ENCODE peak calls at places on chromosomes 2 and 18, in ten cellular contexts. One of them, this sample, is unnamed.
A peak's percentile ranks its signal among the peaks of the same experiment; 100 is the strongest.

GRCh38 chr18:50642439-50642838 is 82.6 kb downstream of the MAPK4 start:
- DNase-seq in stomach: no peak
- DNase-seq in mammary epithelial cell: no peak
- DNase-seq in uterus: no peak
- DNase-seq in tibial artery: peak; percentile 20
- DNase-seq in left ventricle myocardium inferior: no peak
- DNase-seq in IMR-90: no peak
- DNase-seq in adrenal gland: no peak
- DNase-seq in pancreas: no peak
- DNase-seq in sigmoid colon: no peak
- DNase-seq in this sample: no peak

GRCh38 chr2:150410809-150411208 is 76.7 kb downstream of the RND3 start:
- DNase-seq in adrenal gland: no peak
- DNase-seq in tibial artery: no peak
- DNase-seq in IMR-90: peak; percentile 49
- DNase-seq in uterus: no peak
- DNase-seq in stomach: no peak
- DNase-seq in sigmoid colon: no peak
- DNase-seq in pancreas: no peak
- DNase-seq in mammary epithelial cell: no peak
- DNase-seq in left ventricle myocardium inferior: no peak
- DNase-seq in this sample: no peak

GRCh38 chr2:176126929-176127768 is 2.4 kb upstream of the HOXD8 start:
- DNase-seq in pancreas: peak; percentile 51
- DNase-seq in IMR-90: peak; percentile 58
- DNase-seq in stomach: peak; percentile 74
- DNase-seq in adrenal gland: peak; percentile 78
- DNase-seq in mammary epithelial cell: no peak
- DNase-seq in tibial artery: no peak
- DNase-seq in left ventricle myocardium inferior: peak; percentile 55
- DNase-seq in uterus: peak; percentile 81
- DNase-seq in sigmoid colon: peak; percentile 83
- DNase-seq in this sample: no peak

GRCh38 chr2:151297882-151298281 is 8.4 kb upstream of the NMI start:
- DNase-seq in mammary epithelial cell: no peak
- DNase-seq in stomach: no peak
- DNase-seq in left ventricle myocardium inferior: no peak
- DNase-seq in sigmoid colon: no peak
- DNase-seq in uterus: no peak
- DNase-seq in IMR-90: peak; percentile 11
- DNase-seq in pancreas: no peak
- DNase-seq in tibial artery: no peak
- DNase-seq in adrenal gland: no peak
- DNase-seq in this sample: no peak

GRCh38 chr2:66390152-66390551 is 44.8 kb upstream of the MEIS1 start:
- DNase-seq in left ventricle myocardium inferior: no peak
- DNase-seq in sigmoid colon: no peak
- DNase-seq in stomach: no peak
- DNase-seq in uterus: no peak
- DNase-seq in mammary epithelial cell: no peak
- DNase-seq in IMR-90: no peak
- DNase-seq in tibial artery: no peak
- DNase-seq in pancreas: no peak
- DNase-seq in adrenal gland: no peak
- DNase-seq in this sample: no peak

GRCh38 chr2:58540680-58541079 is 299.6 kb upstream of the FANCL start:
- DNase-seq in uterus: no peak
- DNase-seq in stomach: no peak
- DNase-seq in pancreas: no peak
- DNase-seq in IMR-90: no peak
- DNase-seq in sigmoid colon: no peak
- DNase-seq in left ventricle myocardium inferior: no peak
- DNase-seq in tibial artery: no peak
- DNase-seq in mammary epithelial cell: no peak
- DNase-seq in adrenal gland: no peak
- DNase-seq in this sample: no peak

GRCh38 chr2:188089896-188090295 is 201.8 kb upstream of the GULP1 start:
- DNase-seq in mammary epithelial cell: peak; percentile 19
- DNase-seq in stomach: no peak
- DNase-seq in left ventricle myocardium inferior: no peak
- DNase-seq in uterus: no peak
- DNase-seq in pancreas: no peak
- DNase-seq in IMR-90: peak; percentile 29
- DNase-seq in sigmoid colon: no peak
- DNase-seq in adrenal gland: no peak
- DNase-seq in tibial artery: no peak
- DNase-seq in this sample: no peak

GRCh38 chr18:54165450-54165849 is 59.0 kb downstream of the MBD2 start:
- DNase-seq in left ventricle myocardium inferior: no peak
- DNase-seq in IMR-90: no peak
- DNase-seq in adrenal gland: no peak
- DNase-seq in uterus: no peak
- DNase-seq in stomach: no peak
- DNase-seq in tibial artery: no peak
- DNase-seq in sigmoid colon: no peak
- DNase-seq in mammary epithelial cell: no peak
- DNase-seq in pancreas: no peak
- DNase-seq in this sample: no peak

GRCh38 chr2:69499242-69499641 is 62.0 kb upstream of the NFU1 start:
- DNase-seq in sigmoid colon: no peak
- DNase-seq in IMR-90: no peak
- DNase-seq in pancreas: no peak
- DNase-seq in tibial artery: no peak
- DNase-seq in uterus: no peak
- DNase-seq in mammary epithelial cell: no peak
- DNase-seq in left ventricle myocardium inferior: no peak
- DNase-seq in adrenal gland: no peak
- DNase-seq in stomach: no peak
- DNase-seq in this sample: no peak

GRCh38 chr2:223026357-223027110 is 25.5 kb upstream of the KCNE4 start:
- DNase-seq in stomach: no peak
- DNase-seq in pancreas: no peak
- DNase-seq in tibial artery: no peak
- DNase-seq in mammary epithelial cell: no peak
- DNase-seq in uterus: no peak
- DNase-seq in left ventricle myocardium inferior: no peak
- DNase-seq in sigmoid colon: no peak
- DNase-seq in IMR-90: peak; percentile 71
- DNase-seq in adrenal gland: no peak
- DNase-seq in this sample: no peak

GRCh38 chr2:152054593-152054992 is 44.3 kb downstream of the CACNB4 start:
- DNase-seq in tibial artery: no peak
- DNase-seq in pancreas: no peak
- DNase-seq in IMR-90: peak; percentile 65
- DNase-seq in stomach: no peak
- DNase-seq in mammary epithelial cell: peak; percentile 66
- DNase-seq in left ventricle myocardium inferior: no peak
- DNase-seq in adrenal gland: no peak
- DNase-seq in uterus: no peak
- DNase-seq in sigmoid colon: no peak
- DNase-seq in this sample: no peak

GRCh38 chr18:46868171-46868921 is 49.0 kb downstream of the PIAS2 start:
- DNase-seq in IMR-90: no peak
- DNase-seq in adrenal gland: no peak
- DNase-seq in left ventricle myocardium inferior: no peak
- DNase-seq in tibial artery: no peak
- DNase-seq in pancreas: no peak
- DNase-seq in uterus: no peak
- DNase-seq in stomach: no peak
- DNase-seq in sigmoid colon: no peak
- DNase-seq in mammary epithelial cell: no peak
- DNase-seq in this sample: no peak
- H3K27ac ChIP-seq in IMR-90: no peak overlapping the region
- H3K27ac ChIP-seq in adrenal gland: no peak overlapping the region
- H3K27ac ChIP-seq in left ventricle myocardium inferior: no peak overlapping the region
- H3K27ac ChIP-seq in tibial artery: no peak overlapping the region
- H3K27ac ChIP-seq in pancreas: no peak overlapping the region
- H3K27ac ChIP-seq in uterus: no peak overlapping the region
- H3K27ac ChIP-seq in stomach: no peak overlapping the region
- H3K27ac ChIP-seq in sigmoid colon: no peak overlapping the region
- H3K27ac ChIP-seq in mammary epithelial cell: no peak overlapping the region
- H3K27ac ChIP-seq in this sample: no peak overlapping the region

GRCh38 chr2:11748861-11749645 is 2.6 kb downstream of the LPIN1 start:
- DNase-seq in left ventricle myocardium inferior: no peak
- DNase-seq in uterus: no peak
- DNase-seq in adrenal gland: no peak
- DNase-seq in tibial artery: no peak
- DNase-seq in stomach: no peak
- DNase-seq in pancreas: no peak
- DNase-seq in sigmoid colon: no peak
- DNase-seq in IMR-90: no peak
- DNase-seq in mammary epithelial cell: no peak
- DNase-seq in this sample: no peak

GRCh38 chr2:11750422-11750821 is 4.0 kb downstream of the LPIN1 start:
- DNase-seq in sigmoid colon: no peak
- DNase-seq in uterus: no peak
- DNase-seq in pancreas: no peak
- DNase-seq in tibial artery: no peak
- DNase-seq in adrenal gland: no peak
- DNase-seq in left ventricle myocardium inferior: no peak
- DNase-seq in stomach: no peak
- DNase-seq in IMR-90: no peak
- DNase-seq in mammary epithelial cell: peak; percentile 62
- DNase-seq in this sample: no peak

GRCh38 chr2:11750917-11751316 is 4.5 kb downstream of the LPIN1 start:
- DNase-seq in tibial artery: no peak
- DNase-seq in stomach: no peak
- DNase-seq in uterus: no peak
- DNase-seq in adrenal gland: no peak
- DNase-seq in pancreas: no peak
- DNase-seq in mammary epithelial cell: peak; percentile 79
- DNase-seq in left ventricle myocardium inferior: no peak
- DNase-seq in IMR-90: no peak
- DNase-seq in sigmoid colon: no peak
- DNase-seq in this sample: no peak

GRCh38 chr2:11748018-11748860 is 1.8 kb downstream of the LPIN1 start:
- DNase-seq in IMR-90: no peak
- DNase-seq in sigmoid colon: no peak
- DNase-seq in uterus: no peak
- DNase-seq in adrenal gland: no peak
- DNase-seq in left ventricle myocardium inferior: no peak
- DNase-seq in stomach: no peak
- DNase-seq in tibial artery: no peak
- DNase-seq in mammary epithelial cell: no peak
- DNase-seq in pancreas: no peak
- DNase-seq in this sample: no peak

DNA sequence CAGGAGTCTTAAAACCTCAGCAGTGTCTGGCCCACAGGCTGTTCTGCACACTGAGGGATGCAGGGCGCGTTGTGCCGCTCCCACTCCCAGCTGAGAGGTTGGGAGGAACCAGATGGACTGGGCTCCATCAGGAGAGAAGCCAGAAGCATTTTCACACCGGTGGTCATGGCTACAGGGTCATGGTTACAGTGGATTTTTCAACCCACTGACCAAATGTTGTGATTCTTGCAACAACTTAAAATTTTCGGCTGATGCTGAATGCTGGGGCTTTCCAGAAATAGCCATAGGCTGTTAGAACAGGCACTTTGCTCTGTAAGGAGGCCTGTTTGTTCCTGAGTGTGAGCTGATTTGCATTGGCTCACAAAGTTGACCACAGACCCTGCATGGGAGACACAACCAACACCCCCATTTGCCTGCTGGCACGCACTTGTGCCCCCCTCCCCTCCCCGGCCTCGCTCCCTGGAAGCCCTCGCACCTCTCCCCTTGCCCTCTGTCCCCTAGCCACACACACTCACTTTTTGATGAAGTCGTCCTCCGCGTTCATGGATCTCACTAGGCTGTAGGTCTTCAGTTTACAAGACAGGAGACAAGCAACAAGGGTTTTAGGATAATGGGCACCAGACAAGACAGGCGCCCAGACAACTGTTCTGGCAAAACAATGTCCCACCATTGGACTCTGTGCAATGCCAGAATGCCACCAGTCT is 3.4 kb downstream of the LPIN1 start:
- DNase-seq in IMR-90: peak; percentile 18
- DNase-seq in mammary epithelial cell: no peak
- DNase-seq in tibial artery: no peak
- DNase-seq in stomach: no peak
- DNase-seq in adrenal gland: no peak
- DNase-seq in pancreas: no peak
- DNase-seq in uterus: no peak
- DNase-seq in left ventricle myocardium inferior: no peak
- DNase-seq in sigmoid colon: no peak
- DNase-seq in this sample: no peak
- H3K4me1 ChIP-seq in IMR-90: peaks cover 23% of the 10 kb centered on the region
- H3K4me1 ChIP-seq in mammary epithelial cell: peaks cover 74% of the 10 kb centered on the region
- H3K4me1 ChIP-seq in tibial artery: peaks cover 29% of the 10 kb centered on the region
- H3K4me1 ChIP-seq in stomach: peaks cover 60% of the 10 kb centered on the region
- H3K4me1 ChIP-seq in adrenal gland: peaks cover 18% of the 10 kb centered on the region
- H3K4me1 ChIP-seq in pancreas: peaks cover 13% of the 10 kb centered on the region
- H3K4me1 ChIP-seq in uterus: peaks cover 4% of the 10 kb centered on the region
- H3K4me1 ChIP-seq in left ventricle myocardium inferior: peaks cover 87% of the 10 kb centered on the region
- H3K4me1 ChIP-seq in sigmoid colon: peaks cover 70% of the 10 kb centered on the region
- H3K4me1 ChIP-seq in this sample: peaks cover 83% of the 10 kb centered on the region

GRCh38 chr18:59996370-59996966 is 96.7 kb downstream of the PMAIP1 start:
- DNase-seq in tibial artery: no peak
- DNase-seq in IMR-90: peak; percentile 57
- DNase-seq in uterus: no peak
- DNase-seq in left ventricle myocardium inferior: no peak
- DNase-seq in stomach: peak; percentile 41
- DNase-seq in adrenal gland: peak; percentile 23
- DNase-seq in mammary epithelial cell: peak; percentile 47
- DNase-seq in pancreas: no peak
- DNase-seq in sigmoid colon: no peak
- DNase-seq in this sample: no peak
- TF ChIP-seq CTCF in tibial artery: peak; percentile 6
- TF ChIP-seq CTCF in IMR-90: peak; percentile 73
- TF ChIP-seq CTCF in uterus: no peak
- TF ChIP-seq CTCF in left ventricle myocardium inferior: peak; percentile 38
- TF ChIP-seq CTCF in stomach: peak; percentile 33
- TF ChIP-seq CTCF in adrenal gland: peak; percentile 47
- TF ChIP-seq CTCF in mammary epithelial cell: peak; percentile 87
- TF ChIP-seq CTCF in pancreas: no peak
- TF ChIP-seq CTCF in sigmoid colon: peak; percentile 29
- TF ChIP-seq CTCF in this sample: peak; percentile 58

DNA sequence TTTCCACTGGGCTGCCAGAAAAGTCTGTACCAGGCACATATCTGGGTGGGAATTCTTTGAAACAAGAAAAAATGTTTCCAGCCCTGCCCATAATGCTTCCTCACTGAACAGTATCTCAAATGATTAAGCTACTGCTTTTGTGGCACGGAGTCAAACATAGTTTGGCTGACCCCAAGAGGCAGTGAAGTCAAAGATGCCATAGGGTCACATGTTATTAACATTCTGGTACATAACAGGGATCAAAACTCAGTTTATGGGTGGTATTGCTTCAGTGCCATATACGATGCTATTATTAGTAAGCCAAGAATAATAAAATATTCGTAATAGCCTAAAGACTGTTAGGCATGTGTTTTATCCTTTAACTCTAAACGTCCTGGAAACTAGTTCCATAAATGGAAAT is 112.4 kb downstream of the FEZ2 start:
- DNase-seq in mammary epithelial cell: peak; percentile 42
- DNase-seq in stomach: no peak
- DNase-seq in pancreas: no peak
- DNase-seq in IMR-90: peak; percentile 94
- DNase-seq in uterus: no peak
- DNase-seq in tibial artery: no peak
- DNase-seq in adrenal gland: peak; percentile 4
- DNase-seq in left ventricle myocardium inferior: no peak
- DNase-seq in sigmoid colon: no peak
- DNase-seq in this sample: no peak
- H3K27ac ChIP-seq in mammary epithelial cell: peak overlapping the region; percentile 64
- H3K27ac ChIP-seq in stomach: peak overlapping the region; percentile 46
- H3K27ac ChIP-seq in pancreas: no peak overlapping the region
- H3K27ac ChIP-seq in IMR-90: peak overlapping the region; percentile 93
- H3K27ac ChIP-seq in uterus: peak overlapping the region; percentile 53
- H3K27ac ChIP-seq in tibial artery: peak overlapping the region; percentile 75
- H3K27ac ChIP-seq in adrenal gland: peak overlapping the region; percentile 39
- H3K27ac ChIP-seq in left ventricle myocardium inferior: peak overlapping the region; percentile 69
- H3K27ac ChIP-seq in sigmoid colon: peak overlapping the region; percentile 72
- H3K27ac ChIP-seq in this sample: no peak overlapping the region

This sample was measured in lower lobe of right lung.